ENCODE peak calls at places on chromosomes 4 and X, in nine cellular contexts. M is aorta; E is IMR-90; U is CD4-positive, CD25-positive, alpha-beta regulatory T cell; O is foreskin keratinocyte; P is uterus; J is Peyer's patch; K is SJSA1; D is SK-N-SH. B is an unnamed sample.

GRCh38 chrX:74179071-74179470 is 124.9 kb upstream of the ZCCHC13 start:
- DNase-seq in U (no peak), E (peak), M (no peak), D (no peak), K (peak), J (no peak), P (no peak), O (no peak), B (peak)

GRCh38 chrX:39414290-39414847 is 613.1 kb downstream of the MID1IP1 start:
- DNase-seq in U (no peak), M (no peak), O (no peak), P (no peak), D (no peak), K (no peak), E (no peak), J (no peak), B (no peak)

GRCh38 chr4:62953752-62954151 is 1455.5 kb downstream of the TECRL start:
- DNase-seq in P (no peak), U (no peak), E (no peak), M (no peak), D (no peak), O (no peak), K (no peak), J (no peak), B (no peak)

GRCh38 chrX:153622661-153623309 is 23.8 kb upstream of the CCNQ start:
- DNase-seq in P (peak), D (no peak), K (no peak), E (peak), U (no peak), M (no peak), O (no peak), J (no peak), B (no peak)

GRCh38 chr4:165548702-165549101 is 169.9 kb downstream of the CPE start:
- DNase-seq in D (no peak), P (no peak), E (no peak), M (no peak), K (no peak), U (no peak), O (no peak), J (no peak), B (no peak)

GRCh38 chr4:630661-631060 is 5.3 kb downstream of the PDE6B start:
- DNase-seq in M (peak), J (no peak), O (no peak), P (no peak), U (no peak), K (no peak), E (no peak), D (no peak), B (no peak)

GRCh38 chr4:38178666-38178995 is 218.4 kb downstream of the PTTG2 start:
- DNase-seq in J (no peak), P (no peak), K (no peak), M (no peak), D (no peak), E (no peak), O (no peak), U (no peak), B (no peak)

GRCh38 chrX:80021611-80022010 is 7.1 kb downstream of the TBX22 start:
- DNase-seq in D (peak), P (no peak), K (no peak), E (no peak), O (no peak), J (no peak), M (no peak), U (no peak), B (no peak)

GRCh38 chrX:281166-281999 is at the start of gene PLCXD1:
- DNase-seq in P (no peak), J (no peak), U (no peak), M (peak), O (no peak), K (peak), D (peak), E (peak), B (no peak)

GRCh38 chr4:139176299-139177048 is 544 bp downstream of the ELF2 start:
- DNase-seq in P (peak), E (peak), D (peak), U (peak), M (peak), K (peak), O (peak), J (peak), B (no peak)

GRCh38 chr4:153643406-153644016 is 40.6 kb upstream of the TLR2 start:
- DNase-seq in U (no peak), O (no peak), P (no peak), D (peak), E (peak), M (no peak), K (peak), J (no peak), B (no peak)

GRCh38 chr4:88705805-88706518 is 8.3 kb upstream of the NAP1L5 start:
- DNase-seq in D (no peak), E (peak), M (no peak), U (no peak), P (no peak), K (peak), O (no peak), J (no peak), B (no peak)
- H3K27ac ChIP-seq in D (peak), E (peak), M (no peak), U (no peak), P (peak), K (no peak), O (no peak), J (no peak), B (no peak)

DNA sequence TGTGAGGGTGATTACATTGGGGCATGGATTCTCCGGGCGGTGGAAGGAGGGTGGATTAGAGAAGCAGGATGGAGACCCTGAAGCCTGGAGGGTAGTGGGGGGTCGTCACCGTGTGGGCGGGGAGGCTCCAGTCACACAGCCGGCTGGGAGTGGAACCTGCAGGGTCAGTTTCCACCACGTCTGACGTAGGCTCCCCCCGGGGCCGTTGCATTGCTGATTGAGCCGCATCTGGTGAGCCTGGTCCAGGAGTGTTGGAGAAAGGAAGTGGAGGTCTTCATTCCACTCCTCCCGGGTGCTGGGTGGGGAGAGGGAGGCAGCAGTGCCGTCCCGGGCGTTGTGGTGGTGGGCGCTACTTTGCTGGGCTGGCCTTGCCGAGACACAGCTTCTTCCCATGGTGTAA is 28.1 kb downstream of the TBC1D14 start:
- DNase-seq in P (no peak), M (no peak), U (no peak), D (no peak), K (no peak), O (no peak), E (no peak), J (no peak), B (no peak)
- H3K27ac ChIP-seq in P (no peak), M (no peak), U (peak), D (no peak), K (no peak), O (no peak), E (no peak), J (peak), B (no peak)

GRCh38 chrX:150913511-150913910 is 15.0 kb upstream of the CD99L2 start:
- DNase-seq in J (no peak), U (no peak), D (no peak), K (peak), E (peak), O (no peak), M (no peak), P (no peak), B (no peak)
- H3K27ac ChIP-seq in J (no peak), U (no peak), D (no peak), K (no peak), E (no peak), O (no peak), M (no peak), P (no peak), B (no peak)

DNA sequence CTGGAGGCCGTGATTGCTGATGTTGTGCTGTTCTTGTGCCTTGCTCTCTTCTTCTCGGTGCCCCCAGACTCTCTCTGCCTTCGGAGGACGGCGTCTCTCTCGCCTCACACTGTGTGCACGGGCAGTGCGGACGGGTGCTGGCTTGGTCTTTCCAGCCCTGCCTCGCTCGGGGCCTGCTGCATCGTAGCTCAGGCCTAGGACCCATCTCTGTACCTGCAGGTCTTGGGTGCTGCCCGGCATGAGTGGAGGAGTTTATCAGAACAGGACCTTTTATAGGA is 18.2 kb downstream of the RGS12 start:
- DNase-seq in D (no peak), K (no peak), P (no peak), E (no peak), M (peak), J (no peak), O (no peak), U (no peak), B (no peak)
- H3K27ac ChIP-seq in D (no peak), K (no peak), P (no peak), E (no peak), M (no peak), J (no peak), O (no peak), U (no peak), B (no peak)

GRCh38 chr4:68368566-68369473 is 18.9 kb upstream of the YTHDC1 start:
- DNase-seq in U (no peak), J (no peak), K (peak), M (no peak), O (peak), P (no peak), E (peak), D (no peak), B (peak)

GRCh38 chr4:68366600-68366999 is 16.7 kb upstream of the YTHDC1 start:
- DNase-seq in U (no peak), J (no peak), M (no peak), D (no peak), P (no peak), O (no peak), K (peak), E (no peak), B (no peak)

GRCh38 chr4:68369474-68369805 is 19.6 kb upstream of the YTHDC1 start:
- DNase-seq in O (peak), J (no peak), M (no peak), P (no peak), D (no peak), U (no peak), K (peak), E (no peak), B (peak)

GRCh38 chr4:68365068-68365467 is 15.2 kb upstream of the YTHDC1 start:
- DNase-seq in K (no peak), J (no peak), D (no peak), U (no peak), O (no peak), P (no peak), M (no peak), E (no peak), B (no peak)

DNA sequence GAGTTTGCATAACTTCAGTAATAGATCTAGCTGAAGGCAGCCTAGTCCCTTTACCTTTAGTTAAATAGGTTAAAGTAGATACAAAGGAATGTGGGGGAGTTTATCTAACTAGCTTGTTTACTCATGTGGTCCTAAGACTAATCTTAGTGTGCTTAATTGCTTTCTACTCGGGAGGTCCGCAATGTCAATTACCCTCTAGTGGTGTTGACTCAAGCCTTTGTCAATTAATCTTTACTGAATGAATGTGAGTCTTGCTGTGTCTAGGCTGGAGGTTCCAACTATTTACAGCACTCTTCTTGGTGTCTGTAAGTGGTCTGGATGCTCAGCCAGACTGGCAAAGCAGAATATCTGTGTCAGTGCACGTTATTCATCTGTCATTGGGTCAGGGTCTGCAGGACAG is 17.9 kb upstream of the YTHDC1 start:
- DNase-seq in P (no peak), K (peak), D (no peak), M (no peak), U (no peak), E (no peak), J (no peak), O (no peak), B (no peak)
- H3K27ac ChIP-seq in P (no peak), K (peak), D (no peak), M (no peak), U (no peak), E (peak), J (no peak), O (no peak), B (peak)

DNA sequence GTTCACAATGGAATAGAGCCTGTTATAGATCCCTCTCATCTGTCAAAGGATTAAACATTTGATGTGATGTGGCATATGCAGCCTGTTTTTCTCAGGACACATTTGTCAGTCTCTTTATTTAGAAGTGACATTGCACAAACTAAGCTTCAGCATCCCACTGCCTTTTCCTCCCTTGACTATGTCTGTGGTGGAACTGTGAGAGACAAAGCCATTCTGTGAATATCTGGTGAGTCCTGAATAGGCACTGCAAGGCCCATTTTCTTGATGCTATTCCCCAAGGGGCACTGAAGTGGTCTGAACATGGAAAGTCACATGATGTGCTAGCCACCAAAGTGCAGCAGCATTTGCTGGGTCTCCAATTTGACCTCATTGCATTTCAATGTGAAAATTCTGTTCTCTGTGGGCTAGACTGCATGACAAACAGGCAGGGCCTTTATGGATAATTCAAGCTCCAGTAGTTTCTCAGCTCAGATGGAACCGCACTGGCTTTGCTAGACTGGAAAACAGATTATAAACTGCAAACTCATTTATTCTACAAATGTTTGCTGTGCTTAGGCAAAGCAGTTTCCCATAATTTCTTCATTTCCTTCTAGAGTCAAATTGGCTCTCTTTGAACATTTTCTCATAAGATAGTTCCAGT is 627.4 kb upstream of the BOD1L1 start:
- DNase-seq in K (no peak), E (no peak), J (no peak), U (no peak), M (no peak), P (no peak), O (no peak), D (no peak), B (no peak)
- H3K27ac ChIP-seq in K (no peak), E (no peak), J (no peak), U (no peak), M (no peak), P (no peak), O (no peak), D (no peak), B (no peak)

GRCh38 chrX:130014356-130014755 is 31.9 kb downstream of the BCORL1 start:
- DNase-seq in P (no peak), O (no peak), M (no peak), K (no peak), U (no peak), J (no peak), E (no peak), D (no peak), B (no peak)

GRCh38 chrX:130012683-130013082 is 30.2 kb downstream of the BCORL1 start:
- DNase-seq in K (no peak), P (no peak), O (no peak), M (peak), D (no peak), J (no peak), U (no peak), E (no peak), B (no peak)

GRCh38 chrX:130013661-130014060 is 31.2 kb downstream of the BCORL1 start:
- DNase-seq in J (no peak), D (no peak), U (no peak), E (no peak), O (no peak), M (no peak), K (no peak), P (no peak), B (no peak)

GRCh38 chrX:130005408-130005807 is 23.0 kb downstream of the BCORL1 start:
- DNase-seq in E (no peak), D (no peak), K (no peak), M (peak), P (no peak), U (no peak), J (no peak), O (no peak), B (no peak)

DNA sequence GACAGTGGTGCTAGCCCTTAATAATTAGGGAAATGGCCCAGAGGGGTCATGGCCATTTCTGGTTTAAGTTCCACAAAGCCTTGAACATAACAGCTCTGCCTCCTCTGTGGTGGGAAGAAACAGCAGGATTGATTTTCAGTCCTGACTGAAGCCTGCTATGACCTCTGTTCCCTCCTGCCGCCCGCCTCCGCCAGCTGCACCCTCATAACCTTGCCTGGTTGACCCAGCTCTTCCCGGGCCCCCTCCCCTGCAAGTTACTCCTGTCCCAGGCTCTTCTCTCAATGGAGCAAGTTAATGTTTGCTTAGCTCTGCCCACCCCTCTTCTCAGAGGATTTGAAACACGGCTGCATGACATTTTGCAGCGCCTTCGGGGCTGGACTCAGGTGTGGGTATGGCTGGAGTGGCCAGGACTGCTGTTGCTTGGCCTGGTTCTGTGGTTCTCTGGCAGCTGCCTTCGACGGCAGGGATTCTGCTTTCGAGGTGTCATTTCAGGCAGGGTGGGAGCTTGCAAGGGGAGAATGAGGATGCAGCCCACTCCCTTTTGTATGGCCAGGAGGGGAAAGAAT is 27.3 kb downstream of the BCORL1 start:
- DNase-seq in E (no peak), P (no peak), K (no peak), U (no peak), O (no peak), M (peak), J (no peak), D (no peak), B (no peak)
- H3K27ac ChIP-seq in E (no peak), P (no peak), K (no peak), U (no peak), O (no peak), M (no peak), J (no peak), D (no peak), B (no peak)

GRCh38 chrX:48761674-48762471 is at the start of gene GLOD5:
- DNase-seq in J (peak), M (no peak), D (peak), P (no peak), E (no peak), K (no peak), U (no peak), O (peak), B (peak)
- H3K27ac ChIP-seq in J (no peak), M (no peak), D (no peak), P (no peak), E (no peak), K (no peak), U (no peak), O (no peak), B (no peak)